ENCODE peak calls at places on chromosomes 1 and 21, in nine cellular contexts. Z, L, W, U, O, Q, G, A and D are unnamed samples.

GRCh38 chr1:186195377-186195931 is 179.6 kb downstream of the TPR start:
- DNase-seq in Z (no peak), L (no peak), W (no peak), U (no peak), O (no peak), Q (no peak), G (no peak), A (no peak), D (no peak)

GRCh38 chr1:3032970-3033794 is 11.9 kb downstream of the ACTRT2 start:
- DNase-seq in Z (no peak), L (no peak), W (peak), U (peak), O (no peak), Q (no peak), G (no peak), A (no peak), D (no peak)

GRCh38 chr1:119731060-119731459 is 19.3 kb downstream of the PHGDH start:
- DNase-seq in Z (no peak), L (no peak), W (no peak), U (no peak), O (no peak), Q (no peak), G (no peak), A (no peak), D (no peak)

GRCh38 chr21:42513151-42513984 is at the start of gene SLC37A1:
- DNase-seq in Z (no peak), L (no peak), W (peak), U (no peak), O (peak), Q (no peak), G (peak), A (peak), D (no peak)

GRCh38 chr1:176989754-176990153 is 174.8 kb downstream of the ASTN1 start:
- DNase-seq in Z (peak), L (no peak), W (no peak), U (no peak), O (no peak), Q (no peak), G (no peak), A (no peak), D (no peak)

GRCh38 chr1:214657299-214657698 is 54.3 kb downstream of the CENPF start:
- DNase-seq in Z (no peak), L (no peak), W (no peak), U (no peak), O (no peak), Q (no peak), G (no peak), A (no peak), D (no peak)

GRCh38 chr21:38166214-38166547 is 90.6 kb upstream of the KCNJ15 start:
- DNase-seq in Z (no peak), L (no peak), W (no peak), U (no peak), O (no peak), Q (no peak), G (peak), A (no peak), D (no peak)

GRCh38 chr1:35032384-35032739 is 617 bp upstream of the ZMYM6 start:
- DNase-seq in Z (no peak), L (no peak), W (no peak), U (no peak), O (no peak), Q (no peak), G (no peak), A (no peak), D (no peak)

GRCh38 chr1:211741116-211741515 is 65.7 kb upstream of the NEK2 start:
- DNase-seq in Z (no peak), L (no peak), W (no peak), U (no peak), O (no peak), Q (no peak), G (no peak), A (no peak), D (no peak)

GRCh38 chr21:35005825-35006224 is 43.3 kb downstream of the RUNX1 start:
- DNase-seq in Z (no peak), L (no peak), W (no peak), U (no peak), O (no peak), Q (no peak), G (no peak), A (no peak), D (no peak)

GRCh38 chr1:153946622-153947246 is at the start of gene DENND4B:
- DNase-seq in Z (peak), L (no peak), W (peak), U (peak), O (peak), Q (no peak), G (peak), A (peak), D (no peak)

GRCh38 chr1:178580876-178581275 is 68.0 kb downstream of the TEX35 start:
- DNase-seq in Z (no peak), L (no peak), W (no peak), U (no peak), O (no peak), Q (no peak), G (no peak), A (no peak), D (no peak)

GRCh38 chr1:166843769-166844596 is 4.7 kb downstream of the POGK start:
- DNase-seq in Z (peak), L (no peak), W (no peak), U (no peak), O (no peak), Q (no peak), G (no peak), A (no peak), D (no peak)

GRCh38 chr21:26624983-26625519 is 52.0 kb upstream of the CYYR1 start:
- DNase-seq in Z (no peak), L (no peak), W (no peak), U (no peak), O (no peak), Q (no peak), G (no peak), A (peak), D (no peak)

GRCh38 chr1:117095237-117095636 is 26.3 kb downstream of the TRIM45 start:
- DNase-seq in Z (no peak), L (no peak), W (no peak), U (no peak), O (no peak), Q (no peak), G (no peak), A (no peak), D (no peak)

GRCh38 chr1:203607169-203607873 is 19.3 kb upstream of the ATP2B4 start:
- DNase-seq in Z (peak), L (peak), W (peak), U (peak), O (peak), Q (peak), G (peak), A (peak), D (peak)

GRCh38 chr1:201656670-201657032 is 117.7 kb downstream of the NAV1 start:
- DNase-seq in Z (peak), L (no peak), W (no peak), U (no peak), O (no peak), Q (no peak), G (no peak), A (peak), D (no peak)

GRCh38 chr1:111466480-111466879 is 7.3 kb upstream of the C1orf162 start:
- DNase-seq in Z (no peak), L (no peak), W (no peak), U (no peak), O (no peak), Q (no peak), G (no peak), A (no peak), D (no peak)

GRCh38 chr1:159798893-159799292 is 3.3 kb upstream of the FCRL6 start:
- DNase-seq in Z (peak), L (peak), W (peak), U (peak), O (peak), Q (peak), G (peak), A (peak), D (no peak)